ENCODE peak calls at places on chromosomes 3 and 15, in nine cellular contexts. U is HEK293T; X is M059J; L is G401; Z is activated CD4-positive, CD25-positive, alpha-beta regulatory T cell treated with anti-CD3 and anti-CD28 coated beads, Interleukin-2, amount 50 U/mL, for 16 hours; N is activated T-cell treated with anti-CD3 and anti-CD28 coated beads, Interleukin-2, amount 50 U/mL, for 24 hours; O is brain microvascular endothelial cell; A is stomach; K is AML-193. E is an unnamed sample.

GRCh38 chr3:66019896-66020295 is 18.8 kb downstream of the MAGI1 start:
- DNase-seq in U (no peak), X (no peak), L (no peak), Z (no peak), N (no peak), O (no peak), A (peak), K (no peak), E (no peak)

GRCh38 chr3:138389841-138390581 is 41.6 kb downstream of the MRAS start:
- DNase-seq in U (no peak), X (peak), L (no peak), Z (no peak), N (no peak), O (peak), A (no peak), K (no peak), E (peak)

GRCh38 chr15:78752492-78753358 is 58.5 kb downstream of the ADAMTS7 start:
- DNase-seq in U (no peak), X (no peak), L (peak), Z (no peak), N (no peak), O (no peak), A (no peak), K (no peak), E (no peak)

GRCh38 chr3:117618462-117618861 is 908.9 kb downstream of the TUSC7 start:
- DNase-seq in U (no peak), X (no peak), L (no peak), Z (no peak), N (no peak), O (no peak), A (no peak), K (no peak), E (no peak)

GRCh38 chr3:57962448-57962834 is 45.8 kb upstream of the FLNB start:
- DNase-seq in U (no peak), X (no peak), L (no peak), Z (no peak), N (no peak), O (no peak), A (no peak), K (no peak), E (no peak)

GRCh38 chr3:127482216-127483004 is 108.1 kb downstream of the TPRA1 start:
- DNase-seq in U (no peak), X (peak), L (peak), Z (no peak), N (peak), O (no peak), A (no peak), K (no peak), E (peak)

GRCh38 chr15:82595766-82596165 is 51.4 kb downstream of the CPEB1 start:
- DNase-seq in U (no peak), X (no peak), L (no peak), Z (no peak), N (no peak), O (no peak), A (no peak), K (no peak), E (no peak)

GRCh38 chr15:40911139-40911538 is 16.9 kb downstream of the VPS18 start:
- DNase-seq in U (no peak), X (no peak), L (no peak), Z (no peak), N (no peak), O (no peak), A (no peak), K (no peak), E (no peak)

GRCh38 chr15:19973718-19974117 is 567.9 kb downstream of the GOLGA6L6 start:
- DNase-seq in U (no peak), X (no peak), L (no peak), Z (no peak), N (no peak), O (no peak), A (no peak), K (peak), E (no peak)

E was measured in astrocyte.